ENCODE peak calls at places on chromosomes 3 and 15, in nine cellular contexts. I, W, M, Y, X, J, Z, B and L are unnamed samples.

GRCh38 chr3:152474585-152474984 is 205.9 kb downstream of the MBNL1 start:
- DNase-seq in I (peak), W (no peak), M (no peak), Y (peak), X (no peak), J (peak), Z (peak), B (peak), L (peak)

GRCh38 chr3:14523792-14524191 is 16.4 kb downstream of the GRIP2 start:
- DNase-seq in I (peak), W (peak), M (no peak), Y (peak), X (no peak), J (no peak), Z (no peak), B (no peak), L (no peak)

GRCh38 chr3:42007785-42008184 is 45.9 kb upstream of the ULK4 start:
- DNase-seq in I (no peak), W (no peak), M (no peak), Y (no peak), X (no peak), J (no peak), Z (no peak), B (no peak), L (no peak)

GRCh38 chr3:176994876-176995781 is 202.2 kb downstream of the TBL1XR1 start:
- DNase-seq in I (no peak), W (no peak), M (no peak), Y (no peak), X (no peak), J (no peak), Z (no peak), B (no peak), L (no peak)

GRCh38 chr3:134597390-134597975 is 53.3 kb downstream of the KY start:
- DNase-seq in I (peak), W (no peak), M (no peak), Y (no peak), X (peak), J (peak), Z (no peak), B (no peak), L (no peak)

GRCh38 chr3:56878046-56878445 is 76.3 kb upstream of the ARHGEF3 start:
- DNase-seq in I (peak), W (no peak), M (peak), Y (peak), X (no peak), J (no peak), Z (no peak), B (peak), L (no peak)

GRCh38 chr3:6254490-6254889 is 606.4 kb upstream of the GRM7 start:
- DNase-seq in I (no peak), W (no peak), M (no peak), Y (no peak), X (no peak), J (no peak), Z (no peak), B (no peak), L (no peak)

GRCh38 chr3:187281191-187281714 is 10.3 kb downstream of the MASP1 start:
- DNase-seq in I (peak), W (no peak), M (no peak), Y (peak), X (no peak), J (no peak), Z (no peak), B (no peak), L (peak)

GRCh38 chr3:98573231-98573728 is 20.1 kb downstream of the CPOX start:
- DNase-seq in I (peak), W (no peak), M (no peak), Y (peak), X (no peak), J (peak), Z (peak), B (no peak), L (peak)

GRCh38 chr3:8997151-8997550 is 33.9 kb upstream of the RAD18 start:
- DNase-seq in I (no peak), W (peak), M (no peak), Y (no peak), X (no peak), J (no peak), Z (no peak), B (no peak), L (no peak)

GRCh38 chr3:14598143-14598569 is 53.4 kb upstream of the CCDC174 start:
- DNase-seq in I (peak), W (no peak), M (peak), Y (peak), X (no peak), J (peak), Z (peak), B (peak), L (peak)

GRCh38 chr3:148648685-148649352 is 48.9 kb upstream of the AGTR1 start:
- DNase-seq in I (peak), W (no peak), M (no peak), Y (peak), X (no peak), J (no peak), Z (no peak), B (no peak), L (no peak)

GRCh38 chr3:4589475-4590111 is 96.4 kb downstream of the ITPR1 start:
- DNase-seq in I (no peak), W (no peak), M (no peak), Y (no peak), X (no peak), J (no peak), Z (peak), B (no peak), L (no peak)

GRCh38 chr15:52103217-52104207 is 9.1 kb downstream of the BCL2L10 start:
- DNase-seq in I (peak), W (peak), M (no peak), Y (peak), X (no peak), J (peak), Z (no peak), B (no peak), L (no peak)

GRCh38 chr15:97941572-97941971 is 18.9 kb upstream of the ARRDC4 start:
- DNase-seq in I (no peak), W (no peak), M (no peak), Y (no peak), X (no peak), J (no peak), Z (no peak), B (no peak), L (no peak)

GRCh38 chr3:184073621-184074020 is 20.8 kb downstream of the HTR3C start:
- DNase-seq in I (no peak), W (no peak), M (no peak), Y (no peak), X (no peak), J (no peak), Z (no peak), B (peak), L (no peak)

GRCh38 chr3:17151598-17152373 is 267.0 kb downstream of the PLCL2 start:
- DNase-seq in I (no peak), W (no peak), M (peak), Y (no peak), X (no peak), J (no peak), Z (no peak), B (no peak), L (no peak)

GRCh38 chr3:160921020-160921635 is 165.1 kb downstream of the PPM1L start:
- DNase-seq in I (peak), W (no peak), M (no peak), Y (peak), X (no peak), J (peak), Z (peak), B (peak), L (peak)

GRCh38 chr3:180267202-180267843 is 230.6 kb upstream of the PEX5L start:
- DNase-seq in I (peak), W (no peak), M (no peak), Y (no peak), X (no peak), J (peak), Z (no peak), B (no peak), L (no peak)

GRCh38 chr3:153161714-153162512 is at the start of gene RAP2B:
- DNase-seq in I (peak), W (peak), M (peak), Y (peak), X (no peak), J (peak), Z (peak), B (peak), L (peak)

GRCh38 chr3:37809846-37810447 is 51.7 kb upstream of the CTDSPL start:
- DNase-seq in I (no peak), W (peak), M (no peak), Y (no peak), X (no peak), J (no peak), Z (no peak), B (no peak), L (no peak)
- H3K4me3 ChIP-seq in I (no peak), W (no peak), M (no peak), Y (no peak), X (no peak), J (no peak), Z (no peak), B (no peak), L (no peak)

GRCh38 chr3:195160257-195160898 is 110.6 kb downstream of the XXYLT1 start:
- DNase-seq in I (peak), W (no peak), M (no peak), Y (peak), X (no peak), J (no peak), Z (peak), B (no peak), L (no peak)

GRCh38 chr3:195160908-195161434 is 110.0 kb downstream of the XXYLT1 start:
- DNase-seq in I (no peak), W (no peak), M (no peak), Y (no peak), X (no peak), J (no peak), Z (no peak), B (no peak), L (no peak)

GRCh38 chr3:195163719-195164572 is 107.0 kb downstream of the XXYLT1 start:
- DNase-seq in I (no peak), W (no peak), M (no peak), Y (no peak), X (no peak), J (no peak), Z (no peak), B (no peak), L (no peak)

GRCh38 chr3:195159819-195160175 is 111.2 kb downstream of the XXYLT1 start:
- DNase-seq in I (no peak), W (no peak), M (no peak), Y (peak), X (no peak), J (no peak), Z (no peak), B (no peak), L (no peak)

DNA sequence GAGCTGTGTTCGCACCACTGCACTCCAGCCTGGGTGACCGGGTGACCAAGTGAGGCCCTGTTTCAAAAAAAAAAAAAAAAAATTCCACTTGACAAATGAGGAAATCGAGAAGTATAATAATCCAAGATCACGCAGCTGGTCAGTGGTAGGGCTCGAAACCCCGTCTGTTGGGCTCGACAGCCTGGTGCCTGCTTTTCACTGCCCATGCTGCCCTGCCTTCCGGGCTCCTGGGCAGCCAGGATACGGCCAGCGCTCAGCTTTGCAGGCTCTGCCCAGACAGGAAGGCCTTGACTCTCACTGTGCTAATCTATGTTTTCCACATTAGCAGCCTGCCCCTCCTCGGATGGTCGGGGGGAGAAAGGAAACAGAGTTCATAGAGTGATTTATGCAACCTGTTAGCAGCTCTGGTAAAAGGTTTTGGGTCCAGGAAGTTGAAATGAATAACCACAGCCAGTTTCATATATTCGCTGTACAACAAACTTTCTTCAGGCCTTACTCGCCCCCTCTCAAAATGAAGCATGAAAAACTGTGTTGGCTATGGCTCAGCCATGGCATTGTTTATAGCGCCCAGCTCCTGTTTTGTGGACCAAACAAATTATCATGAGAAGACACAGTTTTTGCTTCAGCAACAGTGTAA is 108.8 kb downstream of the XXYLT1 start:
- DNase-seq in I (no peak), W (no peak), M (no peak), Y (no peak), X (no peak), J (no peak), Z (peak), B (no peak), L (no peak)
- H3K4me3 ChIP-seq in I (no peak), W (no peak), M (no peak), Y (no peak), X (no peak), J (no peak), Z (no peak), B (no peak), L (no peak)

DNA sequence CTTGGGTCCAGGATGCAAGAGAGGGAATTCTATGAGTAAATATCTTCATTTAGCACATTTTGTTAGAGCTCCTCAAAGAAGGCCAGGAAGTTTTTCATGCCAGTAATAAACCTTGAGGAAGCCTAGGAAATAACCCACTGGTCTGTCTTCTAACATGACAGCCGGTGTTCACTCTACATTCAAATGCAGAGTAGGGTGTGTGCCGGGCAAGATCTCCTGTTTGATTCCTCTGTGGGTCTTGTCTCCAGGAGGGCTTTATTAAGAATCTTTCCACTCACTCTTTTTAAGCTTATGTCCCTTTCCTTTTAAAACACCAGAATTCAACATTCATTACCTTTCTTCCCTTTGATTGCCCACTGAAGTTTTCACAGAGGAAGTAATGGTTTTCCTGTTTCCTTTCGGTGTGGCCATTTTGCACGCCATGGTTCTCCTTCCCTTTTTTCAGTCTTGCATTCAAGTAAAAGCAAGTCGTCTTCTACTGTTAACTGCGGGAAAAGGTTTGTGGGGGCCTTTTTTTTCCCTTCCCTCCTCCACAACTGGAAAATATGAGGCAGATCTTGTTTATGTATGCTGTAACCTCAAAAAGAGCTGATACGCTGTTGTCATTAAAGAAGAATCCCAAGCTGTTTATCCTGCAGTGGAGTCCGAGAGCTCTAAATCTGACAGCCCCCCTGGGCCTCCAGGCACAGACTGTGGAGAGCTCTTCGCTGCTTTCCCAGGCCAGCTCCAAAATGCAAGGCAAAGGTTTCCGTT is 40.6 kb downstream of the FILIP1L start:
- DNase-seq in I (no peak), W (no peak), M (no peak), Y (peak), X (no peak), J (no peak), Z (no peak), B (peak), L (no peak)
- H3K4me3 ChIP-seq in I (no peak), W (no peak), M (no peak), Y (peak), X (no peak), J (no peak), Z (no peak), B (no peak), L (no peak)

GRCh38 chr15:39623550-39623931 is 42.7 kb downstream of the THBS1 start:
- DNase-seq in I (no peak), W (no peak), M (peak), Y (no peak), X (no peak), J (no peak), Z (no peak), B (no peak), L (no peak)
- H3K4me3 ChIP-seq in I (no peak), W (no peak), M (no peak), Y (no peak), X (no peak), J (no peak), Z (no peak), B (no peak), L (no peak)

GRCh38 chr3:113914646-113915045 is 33.2 kb upstream of the ZDHHC23 start:
- DNase-seq in I (peak), W (no peak), M (no peak), Y (peak), X (peak), J (no peak), Z (no peak), B (no peak), L (no peak)
- H3K4me3 ChIP-seq in I (no peak), W (no peak), M (no peak), Y (no peak), X (no peak), J (no peak), Z (no peak), B (no peak), L (no peak)

GRCh38 chr15:79198461-79198860 is 84.1 kb upstream of the ANKRD34C start:
- DNase-seq in I (no peak), W (no peak), M (no peak), Y (no peak), X (no peak), J (no peak), Z (no peak), B (no peak), L (no peak)
- H3K4me3 ChIP-seq in I (no peak), W (no peak), M (no peak), Y (no peak), X (no peak), J (no peak), Z (no peak), B (no peak), L (no peak)

DNA sequence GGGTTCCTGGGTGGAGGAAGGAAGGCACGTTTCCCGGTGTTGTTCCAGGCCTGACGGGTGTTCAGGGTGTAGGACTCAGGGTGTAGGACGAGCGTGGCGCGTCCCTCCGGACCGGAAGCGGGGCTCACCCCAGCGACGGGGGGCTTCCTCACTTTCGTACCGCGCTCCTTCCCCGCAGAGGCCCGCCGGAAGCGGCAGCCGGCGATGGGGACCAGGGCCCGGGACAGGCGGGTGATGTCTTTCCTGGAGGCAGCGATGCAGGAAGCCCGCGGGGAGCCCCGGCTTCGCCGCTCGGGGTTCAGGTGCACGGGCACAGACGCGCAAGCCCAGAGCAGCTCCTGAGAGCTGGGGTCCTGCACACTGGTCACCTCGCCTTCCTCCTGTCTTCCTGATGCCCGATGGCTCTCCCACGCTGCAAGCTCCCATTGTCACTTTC is 13.4 kb downstream of the FOXL2NB start:
- DNase-seq in I (no peak), W (peak), M (no peak), Y (no peak), X (no peak), J (no peak), Z (peak), B (no peak), L (no peak)
- H3K4me3 ChIP-seq in I (no peak), W (no peak), M (no peak), Y (no peak), X (no peak), J (no peak), Z (no peak), B (no peak), L (no peak)

DNA sequence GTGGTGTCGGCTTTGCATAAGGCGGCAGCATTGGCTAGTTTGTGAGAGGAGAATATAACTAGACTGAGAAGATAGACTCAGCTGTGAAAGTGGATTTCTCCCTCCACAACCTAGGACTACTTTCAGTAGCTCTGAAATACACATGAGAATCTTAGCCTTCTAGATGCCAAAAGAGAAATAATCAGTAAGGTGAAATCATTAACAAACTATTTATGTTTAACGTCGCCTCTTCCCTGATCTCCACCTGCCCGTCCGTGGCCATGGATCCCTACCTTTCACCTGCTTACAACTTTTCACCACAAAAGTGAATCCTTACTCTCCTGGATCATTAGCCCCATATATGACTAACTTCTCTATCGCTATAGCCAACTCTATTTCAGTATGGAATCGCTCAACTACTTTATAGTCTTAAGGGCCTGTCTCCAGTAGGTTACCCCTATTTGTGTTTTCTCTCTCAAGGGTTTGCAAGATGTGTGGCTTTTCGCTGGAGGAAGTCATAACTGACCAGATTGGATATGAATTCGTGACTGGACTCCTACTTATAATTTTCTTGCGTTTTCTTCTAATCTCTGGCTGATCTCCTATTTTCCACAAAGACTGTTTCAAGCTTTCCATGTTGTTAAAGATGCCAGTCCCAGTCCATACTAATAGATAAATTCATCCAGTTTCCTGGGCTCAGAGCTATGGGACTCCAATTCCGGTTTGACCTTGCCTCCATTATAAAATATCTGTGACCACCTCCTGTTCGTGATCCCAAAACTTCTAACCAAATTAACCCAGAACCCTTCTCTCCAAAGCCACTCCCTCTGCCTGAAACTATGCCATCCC is 1.1 kb upstream of the STAG1 start:
- DNase-seq in I (no peak), W (no peak), M (no peak), Y (no peak), X (no peak), J (no peak), Z (no peak), B (peak), L (no peak)
- H3K4me3 ChIP-seq in I (peak), W (peak), M (peak), Y (peak), X (peak), J (peak), Z (peak), B (peak), L (peak)

GRCh38 chr3:188827078-188827477 is 344.7 kb upstream of the TPRG1 start:
- DNase-seq in I (no peak), W (no peak), M (no peak), Y (no peak), X (no peak), J (no peak), Z (no peak), B (no peak), L (no peak)

GRCh38 chr3:188827593-188827992 is 344.2 kb upstream of the TPRG1 start:
- DNase-seq in I (peak), W (no peak), M (no peak), Y (peak), X (no peak), J (no peak), Z (no peak), B (peak), L (no peak)

GRCh38 chr3:188830955-188831354 is 340.8 kb upstream of the TPRG1 start:
- DNase-seq in I (peak), W (no peak), M (no peak), Y (no peak), X (no peak), J (no peak), Z (peak), B (no peak), L (no peak)

GRCh38 chr3:188832146-188832545 is 339.6 kb upstream of the TPRG1 start:
- DNase-seq in I (no peak), W (no peak), M (no peak), Y (no peak), X (no peak), J (no peak), Z (no peak), B (no peak), L (no peak)

GRCh38 chr3:188829577-188829976 is 342.2 kb upstream of the TPRG1 start:
- DNase-seq in I (no peak), W (no peak), M (no peak), Y (no peak), X (no peak), J (no peak), Z (no peak), B (peak), L (no peak)
- H3K4me3 ChIP-seq in I (no peak), W (no peak), M (no peak), Y (no peak), X (no peak), J (no peak), Z (no peak), B (no peak), L (no peak)

GRCh38 chr3:143001034-143001368 is 369 bp upstream of the U2SURP start:
- DNase-seq in I (no peak), W (peak), M (no peak), Y (no peak), X (no peak), J (no peak), Z (no peak), B (no peak), L (no peak)
- H3K4me3 ChIP-seq in I (peak), W (peak), M (peak), Y (peak), X (peak), J (peak), Z (peak), B (peak), L (peak)